ENCODE peak calls at places on chromosomes 6 and 20, in eight cellular contexts. O is IMR-90, P is pancreas, F is fibroblast of lung, X is tibial nerve, N is AG09309, J is adrenal gland, I is astrocyte of the spinal cord. G is an unnamed sample.
A peak's percentile ranks its signal among the peaks of the same experiment; 100 is the strongest.

GRCh38 chr6:150987371-150987828 is 121.9 kb downstream of the MTHFD1L start:
- DNase-seq in I (no peak), O (no peak), N (no peak), X (no peak), J (no peak), P (no peak), F (no peak), G (peak; percentile 48)

GRCh38 chr6:72363844-72364740 is 257.8 kb upstream of the KCNQ5 start:
- DNase-seq in J (no peak), X (peak; percentile 19), F (peak; percentile 99), N (peak; percentile 83), I (peak; percentile 94), O (peak; percentile 97), P (no peak), G (no peak)

GRCh38 chr6:130322673-130323268 is 43.0 kb upstream of the TMEM200A start:
- DNase-seq in I (peak; percentile 81), P (no peak), F (peak; percentile 65), N (peak; percentile 47), O (peak; percentile 82), J (peak; percentile 43), X (peak; percentile 57), G (peak; percentile 75)

GRCh38 chr6:6686748-6687601 is 98.5 kb downstream of the LY86 start:
- DNase-seq in N (no peak), O (no peak), I (peak; percentile 53), X (no peak), P (peak; percentile 99), F (peak; percentile 74), J (peak; percentile 99), G (no peak)

GRCh38 chr6:159941286-159942113 is 27.4 kb upstream of the IGF2R start:
- DNase-seq in I (peak; percentile 57), F (peak; percentile 41), J (peak; percentile 6), P (no peak), N (no peak), X (no peak), O (peak; percentile 57), G (peak; percentile 78)

GRCh38 chr6:129843573-129843972 is 17.5 kb downstream of the TMEM244 start:
- DNase-seq in J (no peak), F (peak; percentile 27), I (no peak), O (no peak), X (no peak), P (no peak), N (no peak), G (no peak)

GRCh38 chr20:62887147-62887859 is 25.7 kb upstream of the TCFL5 start:
- DNase-seq in O (peak; percentile 96), J (peak; percentile 94), N (peak; percentile 71), F (peak; percentile 96), I (peak; percentile 96), X (peak; percentile 32), P (no peak), G (no peak)

GRCh38 chr6:56540950-56541600 is 101.6 kb downstream of the DST start:
- DNase-seq in N (no peak), J (no peak), O (peak; percentile 58), I (no peak), F (peak; percentile 31), P (no peak), X (no peak), G (peak; percentile 24)

GRCh38 chr20:62136283-62137091 is 6.7 kb downstream of the PSMA7 start:
- DNase-seq in F (peak; percentile 54), X (peak; percentile 72), P (peak; percentile 83), O (peak; percentile 68), N (no peak), I (peak; percentile 76), J (peak; percentile 56), G (peak; percentile 74)

GRCh38 chr6:48933136-48933535 is 529.9 kb downstream of the MMUT start:
- DNase-seq in X (no peak), F (no peak), N (no peak), I (no peak), J (no peak), O (no peak), P (no peak), G (no peak)

GRCh38 chr6:70398783-70399730 is 14.3 kb upstream of the FAM135A start:
- DNase-seq in N (no peak), X (no peak), I (peak; percentile 62), P (peak; percentile 61), O (peak; percentile 23), J (no peak), F (peak; percentile 70), G (no peak)

GRCh38 chr6:149852180-149852579 is 12.0 kb downstream of the LRP11 start:
- DNase-seq in X (no peak), F (peak; percentile 84), O (peak; percentile 62), J (no peak), P (no peak), N (no peak), I (peak; percentile 58), G (peak; percentile 46)

GRCh38 chr6:41122373-41122772 is 31.8 kb downstream of the TREML1 start:
- DNase-seq in F (peak; percentile 23), X (no peak), I (peak; percentile 32), O (peak; percentile 57), P (no peak), J (no peak), N (no peak), G (no peak)

GRCh38 chr20:22080985-22081384 is 375.5 kb downstream of the PAX1 start:
- DNase-seq in O (no peak), I (no peak), X (no peak), N (no peak), J (no peak), P (no peak), F (no peak), G (no peak)

GRCh38 chr20:46139243-46139889 is 21.3 kb downstream of the CD40 start:
- DNase-seq in F (no peak), N (no peak), I (no peak), P (no peak), X (no peak), O (no peak), J (peak; percentile 41), G (no peak)

GRCh38 chr6:39899540-39900295 is 34.5 kb downstream of the MOCS1 start:
- DNase-seq in N (peak; percentile 17), X (no peak), I (no peak), O (peak; percentile 14), J (no peak), F (no peak), P (no peak), G (no peak)

GRCh38 chr6:81384921-81385320 is 367.6 kb downstream of the TENT5A start:
- DNase-seq in N (no peak), P (no peak), I (no peak), O (no peak), F (no peak), J (no peak), X (no peak), G (no peak)

GRCh38 chr6:168670386-168670985 is 229.5 kb downstream of the SMOC2 start:
- DNase-seq in O (no peak), N (no peak), I (no peak), J (no peak), X (no peak), F (no peak), P (no peak), G (no peak)

GRCh38 chr20:58017237-58017969 is 211.1 kb downstream of the ANKRD60 start:
- DNase-seq in N (peak; percentile 44), X (no peak), I (peak; percentile 82), O (peak; percentile 1), P (no peak), J (no peak), F (peak; percentile 89), G (no peak)

GRCh38 chr6:4224082-4224978 is 89.0 kb upstream of the ECI2 start:
- DNase-seq in P (no peak), N (peak; percentile 13), J (peak; percentile 55), F (peak; percentile 80), I (peak; percentile 62), O (peak; percentile 51), X (no peak), G (no peak)

GRCh38 chr6:87718662-87719433 is 16.8 kb upstream of the AKIRIN2 start:
- DNase-seq in O (peak; percentile 51), F (no peak), P (no peak), X (no peak), J (no peak), I (no peak), N (no peak), G (no peak)

GRCh38 chr6:70415660-70416059 is 2.4 kb downstream of the FAM135A start:
- DNase-seq in N (no peak), F (peak; percentile 8), J (no peak), P (no peak), O (no peak), I (no peak), X (no peak), G (no peak)

GRCh38 chr6:121549741-121550140 is 114.3 kb downstream of the GJA1 start:
- DNase-seq in I (peak; percentile 77), X (no peak), J (no peak), P (no peak), N (peak; percentile 76), O (peak; percentile 96), F (peak; percentile 90), G (no peak)

GRCh38 chr6:156718647-156719394 is 58.4 kb upstream of the ARID1B start:
- DNase-seq in J (peak; percentile 62), N (peak; percentile 76), I (peak; percentile 49), X (no peak), F (peak; percentile 84), P (no peak), O (peak; percentile 55), G (no peak)

GRCh38 chr6:157151029-157151428 is 172.3 kb downstream of the TMEM242 start:
- DNase-seq in X (no peak), N (no peak), O (no peak), J (no peak), I (peak; percentile 45), F (peak; percentile 52), P (no peak), G (no peak)

GRCh38 chr20:44593721-44594120 is 11.3 kb downstream of the PKIG start:
- DNase-seq in P (no peak), F (no peak), X (no peak), I (no peak), O (no peak), N (no peak), J (no peak), G (no peak)
- H3K4me3 ChIP-seq in P (no peak overlapping the region), F (no peak overlapping the region), X (no peak overlapping the region), I (no peak overlapping the region), O (no peak overlapping the region), N (no peak overlapping the region), J (no peak overlapping the region), G (no peak overlapping the region)

GRCh38 chr6:158910484-158911075 is 89.4 kb downstream of the RSPH3 start:
- DNase-seq in I (peak; percentile 8), F (peak; percentile 33), P (no peak), J (no peak), O (no peak), X (no peak), N (no peak), G (peak; percentile 68)
- TF ChIP-seq CTCF in I (no peak), F (no peak), P (no peak), J (no peak), O (no peak), X (no peak), N (no peak), G (no peak)

GRCh38 chr6:26025047-26025893 is 62.0 kb upstream of the HFE start:
- DNase-seq in X (no peak), N (no peak), P (no peak), O (peak; percentile 91), F (peak; percentile 91), I (peak; percentile 71), J (peak; percentile 55), G (no peak)
- H3K4me3 ChIP-seq in X (no peak overlapping the region), N (no peak overlapping the region), P (peak overlapping the region; percentile 56), O (no peak overlapping the region), F (peak overlapping the region; percentile 84), I (no peak overlapping the region), J (peak overlapping the region; percentile 30), G (peak overlapping the region; percentile 80)

DNA sequence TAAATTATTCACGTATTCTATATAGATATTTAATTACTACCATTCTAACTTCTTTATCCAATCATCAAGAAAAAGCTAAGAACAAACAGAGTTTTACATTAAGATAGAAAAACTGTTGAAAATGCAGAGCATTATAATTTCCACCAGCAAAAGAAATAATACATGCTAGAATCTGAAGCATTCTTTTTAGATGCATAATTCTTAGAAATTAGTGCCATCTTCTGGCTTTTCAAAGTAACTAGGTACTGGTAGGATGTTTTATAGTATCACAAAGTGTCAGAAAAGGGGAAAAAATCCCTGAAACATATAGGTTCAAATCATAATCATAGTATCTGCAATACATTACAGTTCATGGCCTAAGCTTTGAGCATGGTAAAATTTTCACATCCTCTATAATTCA is 178.9 kb downstream of the PHF3 start:
- DNase-seq in F (no peak), X (no peak), I (no peak), O (no peak), P (no peak), N (no peak), J (no peak), G (no peak)
- TF ChIP-seq CTCF in F (no peak), X (no peak), I (peak; percentile 10), O (no peak), P (no peak), N (no peak), J (no peak), G (no peak)

G was measured in GM12865.